ENCODE peak calls at places on chromosome 17, in six cellular contexts. One of them, this sample, is unnamed.

GRCh38 chr17:50536683-50537646 is 4.4 kb downstream of the EPN3 start:
- DNase-seq in coronary artery: no peak
- DNase-seq in left lung: no peak
- DNase-seq in CD4-positive, alpha-beta T cell: no peak
- DNase-seq in GM10248: no peak
- DNase-seq in progenitor cell of endocrine pancreas: no peak
- DNase-seq in this sample: no peak

GRCh38 chr17:47192549-47192948 is 3.5 kb upstream of the CDC27 start:
- DNase-seq in progenitor cell of endocrine pancreas: no peak
- DNase-seq in GM10248: no peak
- DNase-seq in coronary artery: no peak
- DNase-seq in CD4-positive, alpha-beta T cell: no peak
- DNase-seq in left lung: no peak
- DNase-seq in this sample: no peak

GRCh38 chr17:82330322-82331239 is 3.0 kb downstream of the SECTM1 start:
- DNase-seq in left lung: no peak
- DNase-seq in GM10248: no peak
- DNase-seq in progenitor cell of endocrine pancreas: no peak
- DNase-seq in CD4-positive, alpha-beta T cell: no peak
- DNase-seq in coronary artery: no peak
- DNase-seq in this sample: no peak

GRCh38 chr17:78128616-78129384 is at the start of gene TMC6:
- DNase-seq in coronary artery: no peak
- DNase-seq in left lung: peak; percentile 83
- DNase-seq in CD4-positive, alpha-beta T cell: peak; percentile 69
- DNase-seq in GM10248: peak; percentile 89
- DNase-seq in progenitor cell of endocrine pancreas: peak; percentile 66
- DNase-seq in this sample: peak; percentile 92

GRCh38 chr17:17924131-17924856 is 47.9 kb downstream of the TOM1L2 start:
- DNase-seq in CD4-positive, alpha-beta T cell: no peak
- DNase-seq in progenitor cell of endocrine pancreas: no peak
- DNase-seq in GM10248: no peak
- DNase-seq in left lung: no peak
- DNase-seq in coronary artery: no peak
- DNase-seq in this sample: no peak

GRCh38 chr17:63490321-63490720 is 13.5 kb downstream of the ACE start:
- DNase-seq in GM10248: no peak
- DNase-seq in left lung: no peak
- DNase-seq in progenitor cell of endocrine pancreas: no peak
- DNase-seq in coronary artery: no peak
- DNase-seq in CD4-positive, alpha-beta T cell: no peak
- DNase-seq in this sample: no peak

GRCh38 chr17:7478276-7479138 is 924 bp downstream of the ZBTB4 start:
- DNase-seq in progenitor cell of endocrine pancreas: peak; percentile 28
- DNase-seq in left lung: peak; percentile 67
- DNase-seq in GM10248: peak; percentile 65
- DNase-seq in coronary artery: no peak
- DNase-seq in CD4-positive, alpha-beta T cell: peak; percentile 61
- DNase-seq in this sample: peak; percentile 76

GRCh38 chr17:2433696-2434095 is 32.8 kb upstream of the MNT start:
- DNase-seq in coronary artery: no peak
- DNase-seq in progenitor cell of endocrine pancreas: no peak
- DNase-seq in CD4-positive, alpha-beta T cell: no peak
- DNase-seq in GM10248: no peak
- DNase-seq in left lung: no peak
- DNase-seq in this sample: no peak

GRCh38 chr17:47057831-47058230 is 78.8 kb upstream of the RPRML start:
- DNase-seq in GM10248: no peak
- DNase-seq in coronary artery: no peak
- DNase-seq in CD4-positive, alpha-beta T cell: no peak
- DNase-seq in progenitor cell of endocrine pancreas: no peak
- DNase-seq in left lung: no peak
- DNase-seq in this sample: no peak

GRCh38 chr17:77819497-77819896 is 139.0 kb upstream of the TNRC6C start:
- DNase-seq in progenitor cell of endocrine pancreas: no peak
- DNase-seq in coronary artery: no peak
- DNase-seq in GM10248: no peak
- DNase-seq in left lung: no peak
- DNase-seq in CD4-positive, alpha-beta T cell: no peak
- DNase-seq in this sample: no peak

GRCh38 chr17:633133-633532 is 81.5 kb downstream of the VPS53 start:
- DNase-seq in CD4-positive, alpha-beta T cell: no peak
- DNase-seq in left lung: no peak
- DNase-seq in coronary artery: no peak
- DNase-seq in progenitor cell of endocrine pancreas: no peak
- DNase-seq in GM10248: no peak
- DNase-seq in this sample: no peak

GRCh38 chr17:37506678-37507077 is 17.0 kb downstream of the DUSP14 start:
- DNase-seq in CD4-positive, alpha-beta T cell: no peak
- DNase-seq in coronary artery: no peak
- DNase-seq in left lung: no peak
- DNase-seq in GM10248: no peak
- DNase-seq in progenitor cell of endocrine pancreas: no peak
- DNase-seq in this sample: peak; percentile 32

GRCh38 chr17:7797976-7798375 is 36.0 kb upstream of the KDM6B start:
- DNase-seq in left lung: no peak
- DNase-seq in CD4-positive, alpha-beta T cell: no peak
- DNase-seq in progenitor cell of endocrine pancreas: no peak
- DNase-seq in coronary artery: no peak
- DNase-seq in GM10248: no peak
- DNase-seq in this sample: no peak

GRCh38 chr17:49829026-49829425 is 18.8 kb downstream of the TAC4 start:
- DNase-seq in CD4-positive, alpha-beta T cell: no peak
- DNase-seq in coronary artery: no peak
- DNase-seq in progenitor cell of endocrine pancreas: no peak
- DNase-seq in GM10248: no peak
- DNase-seq in left lung: no peak
- DNase-seq in this sample: no peak

DNA sequence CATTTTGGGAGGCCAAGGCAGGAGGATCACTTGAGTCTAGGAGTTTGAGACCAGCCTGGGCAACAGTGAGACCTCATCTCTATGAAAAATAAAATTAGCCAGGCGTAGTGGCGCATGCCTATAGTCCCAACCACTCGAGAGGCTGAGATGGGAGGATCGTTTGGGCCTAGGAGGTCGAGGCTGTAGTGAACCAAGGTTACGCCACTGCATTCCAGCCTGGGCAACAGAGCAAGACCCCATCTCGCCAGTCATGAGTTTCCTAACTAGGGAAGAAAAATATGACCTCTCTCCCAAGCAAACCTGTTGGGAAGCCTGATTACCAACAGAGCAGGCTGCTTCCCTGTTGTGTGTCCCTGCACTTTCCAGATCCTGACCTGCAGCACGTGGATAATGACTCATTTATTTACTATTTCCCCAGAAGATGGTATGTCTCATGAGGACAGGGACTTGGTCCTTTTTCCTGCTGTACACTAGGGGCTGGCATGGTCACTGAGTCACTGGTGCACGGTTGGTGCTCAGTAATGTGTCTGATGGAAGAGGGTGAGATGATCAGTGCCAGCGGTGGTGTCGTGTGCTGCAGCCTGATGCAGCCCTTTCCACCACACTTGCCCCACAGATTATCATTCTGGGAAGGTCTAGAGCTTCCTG is 30.8 kb downstream of the NMT1 start:
- DNase-seq in GM10248: no peak
- DNase-seq in coronary artery: no peak
- DNase-seq in CD4-positive, alpha-beta T cell: no peak
- DNase-seq in left lung: no peak
- DNase-seq in progenitor cell of endocrine pancreas: no peak
- DNase-seq in this sample: no peak
- TF ChIP-seq CTCF in GM10248: no peak
- TF ChIP-seq CTCF in coronary artery: no peak
- TF ChIP-seq CTCF in CD4-positive, alpha-beta T cell: no peak
- TF ChIP-seq CTCF in left lung: no peak
- TF ChIP-seq CTCF in progenitor cell of endocrine pancreas: no peak
- TF ChIP-seq CTCF in this sample: no peak

GRCh38 chr17:58084317-58084981 is 1.2 kb downstream of the DYNLL2 start:
- DNase-seq in GM10248: peak; percentile 64
- DNase-seq in CD4-positive, alpha-beta T cell: peak; percentile 46
- DNase-seq in coronary artery: no peak
- DNase-seq in left lung: no peak
- DNase-seq in progenitor cell of endocrine pancreas: no peak
- DNase-seq in this sample: peak; percentile 70
- TF ChIP-seq CTCF in GM10248: peak; percentile 20
- TF ChIP-seq CTCF in CD4-positive, alpha-beta T cell: peak; percentile 43
- TF ChIP-seq CTCF in coronary artery: no peak
- TF ChIP-seq CTCF in left lung: no peak
- TF ChIP-seq CTCF in progenitor cell of endocrine pancreas: peak; percentile 35
- TF ChIP-seq CTCF in this sample: peak; percentile 36

GRCh38 chr17:76537578-76538280 is at the start of gene CYGB:
- DNase-seq in GM10248: no peak
- DNase-seq in CD4-positive, alpha-beta T cell: no peak
- DNase-seq in coronary artery: peak; percentile 73
- DNase-seq in left lung: no peak
- DNase-seq in progenitor cell of endocrine pancreas: no peak
- DNase-seq in this sample: no peak

GRCh38 chr17:76540381-76541300 is 797 bp downstream of the PRCD start:
- DNase-seq in CD4-positive, alpha-beta T cell: no peak
- DNase-seq in GM10248: peak; percentile 62
- DNase-seq in progenitor cell of endocrine pancreas: peak; percentile 76
- DNase-seq in left lung: peak; percentile 95
- DNase-seq in coronary artery: peak; percentile 95
- DNase-seq in this sample: peak; percentile 82

GRCh38 chr17:76538941-76539340 is 903 bp upstream of the PRCD start:
- DNase-seq in coronary artery: no peak
- DNase-seq in GM10248: no peak
- DNase-seq in left lung: no peak
- DNase-seq in CD4-positive, alpha-beta T cell: no peak
- DNase-seq in progenitor cell of endocrine pancreas: no peak
- DNase-seq in this sample: no peak

GRCh38 chr17:76538281-76538931 is 897 bp upstream of the CYGB start:
- DNase-seq in progenitor cell of endocrine pancreas: no peak
- DNase-seq in coronary artery: peak; percentile 73
- DNase-seq in CD4-positive, alpha-beta T cell: no peak
- DNase-seq in left lung: no peak
- DNase-seq in GM10248: no peak
- DNase-seq in this sample: no peak

DNA sequence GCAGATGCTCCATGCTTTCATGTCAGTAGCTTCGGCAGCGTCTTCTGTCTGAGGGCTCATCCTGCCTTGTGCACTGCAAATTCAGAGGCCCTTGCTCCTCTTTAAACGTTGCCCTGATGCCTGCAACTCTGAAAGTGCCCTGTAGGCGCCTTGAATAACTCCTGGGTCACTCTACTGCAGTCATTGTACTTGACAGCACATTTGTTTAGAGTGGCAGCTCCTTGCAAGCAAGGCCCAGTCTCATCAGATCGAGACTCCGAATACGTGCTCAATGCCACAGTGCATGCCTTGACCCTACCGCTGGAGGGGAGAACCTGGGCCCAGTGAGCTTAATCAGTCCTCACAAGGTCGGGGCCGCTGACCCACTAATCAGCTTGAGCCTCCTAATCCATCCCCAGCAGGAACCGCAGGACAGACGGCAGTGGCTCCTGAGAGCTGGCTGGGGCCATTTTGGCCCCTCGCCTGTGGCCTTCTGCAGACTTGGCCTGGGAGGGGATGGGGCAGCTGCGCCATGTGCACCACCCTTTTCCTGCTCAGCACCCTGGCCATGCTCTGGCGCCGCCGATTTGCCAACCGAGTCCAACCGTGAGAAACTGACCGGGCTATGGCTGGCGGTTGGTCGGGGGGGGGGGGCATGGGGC is at the start of gene PRCD:
- DNase-seq in GM10248: no peak
- DNase-seq in coronary artery: peak; percentile 69
- DNase-seq in progenitor cell of endocrine pancreas: no peak
- DNase-seq in left lung: no peak
- DNase-seq in CD4-positive, alpha-beta T cell: no peak
- DNase-seq in this sample: no peak
- TF ChIP-seq CTCF in GM10248: no peak
- TF ChIP-seq CTCF in coronary artery: no peak
- TF ChIP-seq CTCF in progenitor cell of endocrine pancreas: peak; percentile 18
- TF ChIP-seq CTCF in left lung: no peak
- TF ChIP-seq CTCF in CD4-positive, alpha-beta T cell: no peak
- TF ChIP-seq CTCF in this sample: no peak

DNA sequence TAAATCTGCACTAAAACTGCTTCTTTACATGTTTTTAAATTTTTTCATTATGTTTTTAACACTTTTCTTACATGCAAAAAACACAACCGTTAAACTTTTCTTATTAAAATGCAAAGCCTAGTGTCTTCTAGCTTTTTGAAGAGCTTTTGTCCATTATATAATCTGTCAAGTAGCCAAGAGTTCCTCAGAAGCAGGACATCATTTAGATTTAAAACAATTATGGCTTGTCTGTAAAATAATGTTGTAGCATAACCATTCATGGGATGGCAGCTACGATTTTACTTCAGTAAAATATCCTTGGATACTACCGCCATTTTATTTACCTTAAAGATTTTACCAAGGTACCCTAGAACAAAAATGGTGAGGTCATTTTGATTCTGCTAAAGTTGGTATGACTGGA is 2.8 kb downstream of the OMG start:
- DNase-seq in progenitor cell of endocrine pancreas: no peak
- DNase-seq in CD4-positive, alpha-beta T cell: no peak
- DNase-seq in left lung: no peak
- DNase-seq in coronary artery: no peak
- DNase-seq in GM10248: no peak
- DNase-seq in this sample: no peak
- TF ChIP-seq CTCF in progenitor cell of endocrine pancreas: no peak
- TF ChIP-seq CTCF in CD4-positive, alpha-beta T cell: no peak
- TF ChIP-seq CTCF in left lung: no peak
- TF ChIP-seq CTCF in coronary artery: no peak
- TF ChIP-seq CTCF in GM10248: no peak
- TF ChIP-seq CTCF in this sample: no peak

DNA sequence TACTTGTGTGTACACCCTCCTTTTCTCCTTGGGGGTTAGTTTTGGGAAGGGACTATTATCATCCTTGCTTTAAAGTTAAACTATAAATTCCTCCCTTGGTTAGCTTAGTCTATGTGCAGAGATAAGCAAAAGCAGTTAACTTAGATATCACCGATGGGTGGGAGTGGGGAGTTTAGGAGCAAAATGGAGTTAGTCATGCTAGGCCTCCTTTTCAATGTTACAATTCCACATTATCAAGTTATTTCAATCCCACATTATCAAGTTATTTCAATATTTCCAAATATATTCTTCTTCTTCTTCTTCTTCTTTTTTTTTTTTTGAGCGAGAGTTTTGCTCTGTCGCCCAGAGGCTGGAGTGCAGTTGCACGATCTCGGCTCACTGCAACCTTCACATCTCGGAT is 1.7 kb upstream of the BCAS3 start:
- DNase-seq in coronary artery: no peak
- DNase-seq in left lung: no peak
- DNase-seq in CD4-positive, alpha-beta T cell: no peak
- DNase-seq in progenitor cell of endocrine pancreas: no peak
- DNase-seq in GM10248: no peak
- DNase-seq in this sample: no peak
- TF ChIP-seq CTCF in coronary artery: no peak
- TF ChIP-seq CTCF in left lung: no peak
- TF ChIP-seq CTCF in CD4-positive, alpha-beta T cell: no peak
- TF ChIP-seq CTCF in progenitor cell of endocrine pancreas: no peak
- TF ChIP-seq CTCF in GM10248: no peak
- TF ChIP-seq CTCF in this sample: no peak

GRCh38 chr17:57106107-57106835 is 21.2 kb downstream of the AKAP1 start:
- DNase-seq in progenitor cell of endocrine pancreas: peak; percentile 15
- DNase-seq in CD4-positive, alpha-beta T cell: no peak
- DNase-seq in left lung: no peak
- DNase-seq in GM10248: no peak
- DNase-seq in coronary artery: no peak
- DNase-seq in this sample: no peak
- TF ChIP-seq CTCF in progenitor cell of endocrine pancreas: peak; percentile 39
- TF ChIP-seq CTCF in CD4-positive, alpha-beta T cell: no peak
- TF ChIP-seq CTCF in left lung: no peak
- TF ChIP-seq CTCF in GM10248: no peak
- TF ChIP-seq CTCF in coronary artery: no peak
- TF ChIP-seq CTCF in this sample: peak; percentile 31

This sample was measured in GM13977.